ENCODE peak calls at places on chromosomes 7 and 10, in five cellular contexts. One of them, this sample, is unnamed.

GRCh38 chr7:47416454-47417121 is 165.3 kb downstream of the TNS3 start:
- DNase-seq in IMR-90: no peak
- DNase-seq in Karpas-422: no peak
- DNase-seq in CD8-positive, alpha-beta memory T cell: no peak
- DNase-seq in lung: no peak
- DNase-seq in this sample: no peak

GRCh38 chr7:19410096-19410495 is 264.9 kb upstream of the FERD3L start:
- DNase-seq in CD8-positive, alpha-beta memory T cell: no peak
- DNase-seq in lung: no peak
- DNase-seq in IMR-90: peak; percentile 50
- DNase-seq in Karpas-422: no peak
- DNase-seq in this sample: no peak

GRCh38 chr7:55006499-55006898 is 12.3 kb upstream of the EGFR start:
- DNase-seq in lung: no peak
- DNase-seq in IMR-90: no peak
- DNase-seq in CD8-positive, alpha-beta memory T cell: no peak
- DNase-seq in Karpas-422: no peak
- DNase-seq in this sample: no peak

GRCh38 chr7:27958933-27959548 is 219.1 kb downstream of the TAX1BP1 start:
- DNase-seq in IMR-90: no peak
- DNase-seq in lung: no peak
- DNase-seq in Karpas-422: no peak
- DNase-seq in CD8-positive, alpha-beta memory T cell: no peak
- DNase-seq in this sample: no peak

GRCh38 chr10:70475661-70476060 is 2.9 kb upstream of the PALD1 start:
- DNase-seq in Karpas-422: no peak
- DNase-seq in lung: no peak
- DNase-seq in CD8-positive, alpha-beta memory T cell: no peak
- DNase-seq in IMR-90: peak; percentile 8
- DNase-seq in this sample: no peak

GRCh38 chr10:68109312-68109711 is at the start of gene MYPN:
- DNase-seq in Karpas-422: no peak
- DNase-seq in IMR-90: no peak
- DNase-seq in lung: no peak
- DNase-seq in CD8-positive, alpha-beta memory T cell: no peak
- DNase-seq in this sample: no peak

GRCh38 chr7:98276241-98276761 is 5.2 kb upstream of the BRI3 start:
- DNase-seq in lung: peak; percentile 64
- DNase-seq in CD8-positive, alpha-beta memory T cell: no peak
- DNase-seq in Karpas-422: no peak
- DNase-seq in IMR-90: peak; percentile 67
- DNase-seq in this sample: no peak

GRCh38 chr7:83005410-83005809 is 157.3 kb downstream of the PCLO start:
- DNase-seq in Karpas-422: no peak
- DNase-seq in CD8-positive, alpha-beta memory T cell: no peak
- DNase-seq in IMR-90: no peak
- DNase-seq in lung: no peak
- DNase-seq in this sample: no peak

GRCh38 chr10:35236739-35237138 is 99.6 kb upstream of the CCNY start:
- DNase-seq in CD8-positive, alpha-beta memory T cell: no peak
- DNase-seq in IMR-90: peak; percentile 37
- DNase-seq in Karpas-422: no peak
- DNase-seq in lung: no peak
- DNase-seq in this sample: no peak

GRCh38 chr7:132910657-132911056 is 171.2 kb downstream of the CHCHD3 start:
- DNase-seq in lung: no peak
- DNase-seq in CD8-positive, alpha-beta memory T cell: no peak
- DNase-seq in IMR-90: no peak
- DNase-seq in Karpas-422: no peak
- DNase-seq in this sample: no peak

GRCh38 chr10:77925795-77926565 is 575 bp downstream of the DLG5 start:
- DNase-seq in lung: peak; percentile 56
- DNase-seq in CD8-positive, alpha-beta memory T cell: no peak
- DNase-seq in Karpas-422: no peak
- DNase-seq in IMR-90: no peak
- DNase-seq in this sample: no peak

GRCh38 chr10:114879541-114880158 is 58.1 kb downstream of the FHIP2A start:
- DNase-seq in CD8-positive, alpha-beta memory T cell: peak; percentile 1
- DNase-seq in Karpas-422: peak; percentile 53
- DNase-seq in IMR-90: peak; percentile 16
- DNase-seq in lung: no peak
- DNase-seq in this sample: no peak

GRCh38 chr10:18658301-18658991 is 785 bp upstream of the ARL5B start:
- DNase-seq in lung: no peak
- DNase-seq in Karpas-422: peak; percentile 57
- DNase-seq in CD8-positive, alpha-beta memory T cell: no peak
- DNase-seq in IMR-90: peak; percentile 36
- DNase-seq in this sample: no peak

GRCh38 chr7:46003896-46004875 is 83.1 kb upstream of the IGFBP3 start:
- DNase-seq in CD8-positive, alpha-beta memory T cell: no peak
- DNase-seq in Karpas-422: peak; percentile 54
- DNase-seq in IMR-90: peak; percentile 97
- DNase-seq in lung: no peak
- DNase-seq in this sample: no peak

GRCh38 chr7:31006864-31007263 is 43.1 kb downstream of the GHRHR start:
- DNase-seq in lung: no peak
- DNase-seq in CD8-positive, alpha-beta memory T cell: no peak
- DNase-seq in IMR-90: no peak
- DNase-seq in Karpas-422: no peak
- DNase-seq in this sample: no peak

GRCh38 chr10:76970795-76971519 is 666.7 kb downstream of the KCNMA1 start:
- DNase-seq in CD8-positive, alpha-beta memory T cell: no peak
- DNase-seq in lung: no peak
- DNase-seq in Karpas-422: no peak
- DNase-seq in IMR-90: no peak
- DNase-seq in this sample: no peak

GRCh38 chr7:70571403-70571911 is 560.5 kb upstream of the GALNT17 start:
- DNase-seq in Karpas-422: no peak
- DNase-seq in IMR-90: peak; percentile 36
- DNase-seq in lung: no peak
- DNase-seq in CD8-positive, alpha-beta memory T cell: no peak
- DNase-seq in this sample: no peak

GRCh38 chr7:105097619-105098018 is 83.6 kb downstream of the KMT2E start:
- DNase-seq in CD8-positive, alpha-beta memory T cell: no peak
- DNase-seq in Karpas-422: no peak
- DNase-seq in lung: no peak
- DNase-seq in IMR-90: peak; percentile 96
- DNase-seq in this sample: no peak

GRCh38 chr7:70542750-70543376 is 589.1 kb upstream of the GALNT17 start:
- DNase-seq in CD8-positive, alpha-beta memory T cell: no peak
- DNase-seq in IMR-90: no peak
- DNase-seq in lung: no peak
- DNase-seq in Karpas-422: no peak
- DNase-seq in this sample: no peak

GRCh38 chr7:151671514-151671913 is 151.8 kb upstream of the RHEB start:
- DNase-seq in CD8-positive, alpha-beta memory T cell: no peak
- DNase-seq in IMR-90: no peak
- DNase-seq in Karpas-422: no peak
- DNase-seq in lung: no peak
- DNase-seq in this sample: no peak

GRCh38 chr7:37719077-37719476 is 35.5 kb downstream of the GPR141 start:
- DNase-seq in CD8-positive, alpha-beta memory T cell: no peak
- DNase-seq in lung: no peak
- DNase-seq in IMR-90: no peak
- DNase-seq in Karpas-422: no peak
- DNase-seq in this sample: no peak

DNA sequence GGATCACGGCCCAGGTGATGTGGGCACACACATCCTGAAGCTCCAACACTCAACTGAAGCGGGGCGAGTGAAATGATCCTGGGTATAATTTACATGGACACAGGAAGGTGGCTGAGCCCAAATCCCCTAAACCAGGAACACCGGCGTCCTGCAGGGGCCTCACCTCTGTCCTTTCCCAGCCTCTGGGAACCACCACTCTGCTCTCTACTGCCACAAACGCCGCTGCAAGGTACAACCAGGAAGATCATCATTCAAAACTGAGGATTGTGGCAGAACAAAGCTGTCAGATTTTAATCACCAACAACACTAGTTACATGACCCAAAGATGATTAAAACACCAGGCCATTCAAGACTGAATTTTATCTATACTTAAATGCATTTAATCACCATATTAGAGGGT is 104.0 kb downstream of the DIP2C start:
- DNase-seq in IMR-90: no peak
- DNase-seq in Karpas-422: no peak
- DNase-seq in CD8-positive, alpha-beta memory T cell: no peak
- DNase-seq in lung: no peak
- DNase-seq in this sample: no peak
- H3K27ac ChIP-seq in IMR-90: no peak overlapping the region
- H3K27ac ChIP-seq in Karpas-422: no peak overlapping the region
- H3K27ac ChIP-seq in CD8-positive, alpha-beta memory T cell: no peak overlapping the region
- H3K27ac ChIP-seq in lung: no peak overlapping the region
- H3K27ac ChIP-seq in this sample: no peak overlapping the region

DNA sequence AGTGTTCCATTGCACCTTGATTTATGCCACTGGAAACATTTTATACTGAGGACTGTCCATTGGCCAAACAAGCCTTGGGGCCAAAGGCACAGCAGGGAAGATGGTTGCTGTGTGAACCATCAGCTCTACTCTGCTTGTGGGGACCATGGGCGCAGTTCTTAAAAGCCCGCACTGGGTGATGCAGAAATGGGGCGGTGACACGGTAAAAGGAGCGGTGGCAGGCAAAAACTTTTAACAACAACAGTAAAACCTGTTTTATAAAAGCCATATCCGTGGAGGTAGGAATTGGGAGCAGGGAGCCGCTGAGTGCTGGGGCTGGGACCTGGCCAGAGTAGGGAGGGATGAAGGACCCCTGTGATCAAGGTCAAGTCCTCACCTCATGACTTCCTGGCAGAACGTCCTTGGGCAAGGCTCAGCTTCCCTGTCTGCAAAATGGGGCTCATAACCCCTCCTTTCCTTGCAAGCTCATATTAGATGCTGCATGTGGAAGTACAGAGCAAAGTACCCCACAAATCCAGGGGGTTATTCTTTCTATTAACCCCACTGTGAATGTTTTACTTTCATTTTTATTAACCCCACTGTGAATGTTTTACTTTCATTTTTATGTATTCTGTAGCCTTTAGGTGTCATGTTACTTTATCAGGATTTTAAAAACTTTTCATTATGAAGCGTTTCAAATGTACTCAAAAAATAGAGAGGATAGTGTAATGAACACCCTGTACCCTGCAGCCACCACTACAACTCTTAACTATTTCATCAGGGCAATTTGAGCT is 78.3 kb downstream of the GRK5 start:
- DNase-seq in Karpas-422: no peak
- DNase-seq in CD8-positive, alpha-beta memory T cell: no peak
- DNase-seq in IMR-90: no peak
- DNase-seq in lung: no peak
- DNase-seq in this sample: no peak
- H3K4me1 ChIP-seq in Karpas-422: peaks cover 17% of the 10 kb centered on the region
- H3K4me1 ChIP-seq in CD8-positive, alpha-beta memory T cell: peaks cover 74% of the 10 kb centered on the region
- H3K4me1 ChIP-seq in IMR-90: peaks cover 53% of the 10 kb centered on the region
- H3K4me1 ChIP-seq in lung: peaks cover 66% of the 10 kb centered on the region
- H3K4me1 ChIP-seq in this sample: peaks cover 40% of the 10 kb centered on the region

GRCh38 chr7:91571601-91572000 is 307.4 kb downstream of the FZD1 start:
- DNase-seq in IMR-90: no peak
- DNase-seq in CD8-positive, alpha-beta memory T cell: no peak
- DNase-seq in lung: no peak
- DNase-seq in Karpas-422: no peak
- DNase-seq in this sample: no peak
- H3K27ac ChIP-seq in IMR-90: no peak overlapping the region
- H3K27ac ChIP-seq in CD8-positive, alpha-beta memory T cell: no peak overlapping the region
- H3K27ac ChIP-seq in lung: no peak overlapping the region
- H3K27ac ChIP-seq in Karpas-422: no peak overlapping the region
- H3K27ac ChIP-seq in this sample: no peak overlapping the region

GRCh38 chr10:86020139-86020538 is 346.5 kb downstream of the GRID1 start:
- DNase-seq in lung: no peak
- DNase-seq in CD8-positive, alpha-beta memory T cell: no peak
- DNase-seq in Karpas-422: no peak
- DNase-seq in IMR-90: no peak
- DNase-seq in this sample: no peak
- H3K4me1 ChIP-seq in lung: peaks cover 3% of the 10 kb centered on the region
- H3K4me1 ChIP-seq in CD8-positive, alpha-beta memory T cell: no peaks in the 10 kb centered on the region
- H3K4me1 ChIP-seq in Karpas-422: peaks cover 61% of the 10 kb centered on the region
- H3K4me1 ChIP-seq in IMR-90: no peaks in the 10 kb centered on the region
- H3K4me1 ChIP-seq in this sample: no peaks in the 10 kb centered on the region

DNA sequence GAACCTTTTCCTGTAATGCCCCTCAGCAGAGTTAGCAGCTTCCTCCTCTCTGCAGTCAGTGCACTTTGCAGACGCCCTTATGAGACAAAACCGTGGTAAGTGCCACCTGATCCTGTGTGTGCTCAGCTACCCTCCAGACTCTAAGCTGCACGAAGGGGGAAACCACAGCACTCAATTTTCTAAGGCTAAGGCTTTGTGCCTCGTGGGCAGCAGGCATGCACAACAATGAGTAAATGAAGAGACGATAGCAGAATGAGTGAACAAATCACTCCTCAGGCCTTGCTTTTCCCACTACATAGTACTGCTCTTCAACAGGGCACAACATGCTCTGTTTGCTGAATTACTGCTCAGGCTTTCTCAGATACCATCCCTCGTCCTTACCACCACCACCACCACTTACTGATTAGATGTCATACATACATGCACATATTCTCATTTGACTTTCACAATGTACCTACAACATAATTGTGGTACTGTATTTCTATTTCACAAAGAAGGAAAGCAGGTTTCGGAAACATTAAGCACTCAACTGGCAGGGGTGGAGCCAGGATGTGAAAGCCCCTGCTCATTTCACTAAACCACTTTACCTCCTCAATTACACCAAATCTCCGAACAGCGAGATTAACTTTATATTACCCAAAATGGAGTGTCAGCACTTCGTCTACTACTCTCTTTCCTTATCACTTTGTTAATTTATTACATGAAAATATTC is 85.4 kb downstream of the ICA1 start:
- DNase-seq in lung: no peak
- DNase-seq in CD8-positive, alpha-beta memory T cell: peak; percentile 75
- DNase-seq in Karpas-422: peak; percentile 81
- DNase-seq in IMR-90: no peak
- DNase-seq in this sample: peak; percentile 70
- H3K27ac ChIP-seq in lung: no peak overlapping the region
- H3K27ac ChIP-seq in CD8-positive, alpha-beta memory T cell: peak overlapping the region; percentile 48
- H3K27ac ChIP-seq in Karpas-422: peak overlapping the region; percentile 95
- H3K27ac ChIP-seq in IMR-90: no peak overlapping the region
- H3K27ac ChIP-seq in this sample: peak overlapping the region; percentile 72

This sample was measured in naive thymus-derived CD4-positive, alpha-beta T cell.